ENCODE peak calls at places on chromosomes 16 and 17, in nine cellular contexts. O, F, D, S, R, U, L, I and J are unnamed samples.

GRCh38 chr16:69123894-69124293 is 8.5 kb downstream of the CHTF8 start:
- DNase-seq in O (no peak), F (peak; percentile 47), D (peak; percentile 68), S (peak; percentile 72), R (no peak), U (peak; percentile 70), L (no peak), I (no peak), J (no peak)

GRCh38 chr16:56262148-56262878 is 71.0 kb downstream of the GNAO1 start:
- DNase-seq in O (no peak), F (no peak), D (peak; percentile 45), S (peak; percentile 35), R (peak; percentile 60), U (no peak), L (no peak), I (no peak), J (no peak)

GRCh38 chr17:42428141-42428944 is 5.3 kb upstream of the CAVIN1 start:
- DNase-seq in O (no peak), F (no peak), D (peak; percentile 26), S (peak; percentile 42), R (no peak), U (peak; percentile 95), L (no peak), I (peak; percentile 94), J (no peak)

GRCh38 chr17:564526-564925 is 150.1 kb downstream of the VPS53 start:
- DNase-seq in O (no peak), F (no peak), D (no peak), S (no peak), R (no peak), U (no peak), L (no peak), I (no peak), J (no peak)

GRCh38 chr17:38533706-38534497 is 71.8 kb downstream of the SRCIN1 start:
- DNase-seq in O (no peak), F (no peak), D (no peak), S (no peak), R (no peak), U (no peak), L (no peak), I (no peak), J (no peak)

GRCh38 chr17:77390870-77391269 is 250.1 kb downstream of the SEC14L1 start:
- DNase-seq in O (no peak), F (no peak), D (no peak), S (no peak), R (no peak), U (no peak), L (no peak), I (no peak), J (no peak)

GRCh38 chr17:34252138-34252889 is 2.8 kb upstream of the CCL2 start:
- DNase-seq in O (no peak), F (no peak), D (no peak), S (no peak), R (peak; percentile 97), U (peak; percentile 88), L (no peak), I (peak; percentile 70), J (no peak)

GRCh38 chr17:57016764-57017116 is 38.8 kb downstream of the SCPEP1 start:
- DNase-seq in O (no peak), F (no peak), D (no peak), S (no peak), R (no peak), U (peak; percentile 40), L (no peak), I (no peak), J (no peak)

GRCh38 chr16:66364117-66364958 is 2.2 kb upstream of the CDH5 start:
- DNase-seq in O (no peak), F (no peak), D (no peak), S (no peak), R (peak; percentile 86), U (no peak), L (no peak), I (no peak), J (no peak)

GRCh38 chr17:81471804-81472456 is 40.7 kb downstream of the ACTG1 start:
- DNase-seq in O (no peak), F (no peak), D (no peak), S (no peak), R (peak; percentile 97), U (peak; percentile 95), L (peak; percentile 72), I (no peak), J (no peak)

GRCh38 chr17:42135664-42136653 is 13.4 kb downstream of the HSPB9 start:
- DNase-seq in O (no peak), F (no peak), D (no peak), S (no peak), R (peak; percentile 78), U (peak; percentile 91), L (no peak), I (no peak), J (no peak)

GRCh38 chr16:11007714-11008240 is 63.4 kb downstream of the CLEC16A start:
- DNase-seq in O (no peak), F (no peak), D (no peak), S (no peak), R (no peak), U (no peak), L (no peak), I (no peak), J (no peak)

GRCh38 chr16:66740010-66740409 is 11.4 kb downstream of the DYNC1LI2 start:
- DNase-seq in O (no peak), F (no peak), D (peak; percentile 20), S (peak; percentile 37), R (no peak), U (peak; percentile 43), L (no peak), I (no peak), J (no peak)

GRCh38 chr17:31740611-31741082 is 118.4 kb downstream of the COPRS start:
- DNase-seq in O (no peak), F (no peak), D (no peak), S (no peak), R (peak; percentile 50), U (peak; percentile 57), L (no peak), I (no peak), J (no peak)

GRCh38 chr17:68019336-68019674 is 16.2 kb upstream of the KPNA2 start:
- DNase-seq in O (no peak), F (no peak), D (no peak), S (no peak), R (no peak), U (no peak), L (no peak), I (no peak), J (no peak)

GRCh38 chr16:1283996-1284592 is 25.3 kb upstream of the UBE2I start:
- DNase-seq in O (no peak), F (no peak), D (no peak), S (no peak), R (no peak), U (no peak), L (no peak), I (no peak), J (no peak)

GRCh38 chr16:71924710-71925109 is 29.4 kb downstream of the IST1 start:
- DNase-seq in O (no peak), F (no peak), D (no peak), S (no peak), R (no peak), U (no peak), L (no peak), I (no peak), J (no peak)

GRCh38 chr17:80951121-80952090 is 40.2 kb upstream of the CHMP6 start:
- DNase-seq in O (no peak), F (no peak), D (no peak), S (no peak), R (peak; percentile 54), U (no peak), L (no peak), I (no peak), J (no peak)